ENCODE peak calls at places on chromosome 1, in six cellular contexts. S is adrenal gland; Z is sciatic nerve; C is A172; I is hypothalamus; M is stimulated activated CD8-positive, alpha-beta memory T cell treated with anti-CD3 and anti-CD28 coated beads, Interleukin-2, amount 100 ng/mL, for 1 hour. R is an unnamed sample.

GRCh38 chr1:205061665-205062069 is 18.7 kb downstream of the CNTN2 start:
- DNase-seq in S (peak), Z (peak), C (peak), I (no peak), M (peak), R (peak)

GRCh38 chr1:63612564-63612963 is 19.4 kb downstream of the PGM1 start:
- DNase-seq in S (no peak), Z (no peak), C (no peak), I (no peak), M (no peak), R (no peak)

GRCh38 chr1:1112237-1112985 is 3.5 kb downstream of the C1orf159 start:
- DNase-seq in S (no peak), Z (no peak), C (no peak), I (no peak), M (no peak), R (no peak)

GRCh38 chr1:165408518-165408917 is 36.4 kb downstream of the RXRG start:
- DNase-seq in S (peak), Z (no peak), C (peak), I (no peak), M (no peak), R (peak)

GRCh38 chr1:201456499-201457309 is 12.3 kb downstream of the PHLDA3 start:
- DNase-seq in S (peak), Z (peak), C (peak), I (no peak), M (no peak), R (no peak)

GRCh38 chr1:59977075-59977410 is 50.5 kb upstream of the CYP2J2 start:
- DNase-seq in S (no peak), Z (no peak), C (no peak), I (no peak), M (no peak), R (no peak)

GRCh38 chr1:176466514-176466913 is 3.5 kb downstream of the PAPPA2 start:
- DNase-seq in S (no peak), Z (no peak), C (peak), I (no peak), M (no peak), R (no peak)

GRCh38 chr1:104804147-104804546 is 1054.4 kb downstream of the AMY1C start:
- DNase-seq in S (no peak), Z (no peak), C (no peak), I (no peak), M (no peak), R (no peak)

GRCh38 chr1:162230096-162230495 is 146.6 kb downstream of the SPATA46 start:
- DNase-seq in S (no peak), Z (no peak), C (peak), I (no peak), M (no peak), R (peak)

GRCh38 chr1:161117681-161118581 is at the start of the genes NIT1 and PFDN2:
- DNase-seq in S (peak), Z (peak), C (peak), I (peak), M (peak), R (peak)

GRCh38 chr1:244349581-244350001 is 102.1 kb downstream of the ADSS2 start:
- DNase-seq in S (no peak), Z (no peak), C (peak), I (no peak), M (no peak), R (no peak)

GRCh38 chr1:17875171-17875881 is 120.2 kb downstream of the ACTL8 start:
- DNase-seq in S (no peak), Z (no peak), C (peak), I (no peak), M (no peak), R (no peak)

GRCh38 chr1:78722947-78723346 is 73.3 kb downstream of the IFI44 start:
- DNase-seq in S (no peak), Z (no peak), C (no peak), I (no peak), M (no peak), R (no peak)

GRCh38 chr1:32540589-32540988 is 1.4 kb downstream of the ZBTB8A start:
- DNase-seq in S (no peak), Z (no peak), C (no peak), I (no peak), M (no peak), R (no peak)

GRCh38 chr1:64082459-64082858 is 121.0 kb upstream of the UBE2U start:
- DNase-seq in S (peak), Z (no peak), C (peak), I (no peak), M (no peak), R (no peak)

GRCh38 chr1:9850442-9851162 is 26.8 kb upstream of the CLSTN1 start:
- DNase-seq in S (no peak), Z (no peak), C (no peak), I (no peak), M (no peak), R (no peak)